ENCODE peak calls at places on chromosomes 7 and 10, in five cellular contexts. M, E, Y, D and G are unnamed samples.

GRCh38 chr10:119386666-119387065 is 155.9 kb downstream of the RGS10 start:
- DNase-seq in D (no peak), E (no peak), Y (no peak), M (no peak), G (no peak)

GRCh38 chr7:26348987-26349809 is 57.5 kb downstream of the SNX10 start:
- DNase-seq in M (no peak), D (no peak), E (no peak), Y (no peak), G (no peak)

GRCh38 chr7:4204530-4205165 is 477.4 kb upstream of the FOXK1 start:
- DNase-seq in E (no peak), Y (no peak), D (no peak), M (peak; percentile 14), G (no peak)

GRCh38 chr7:81515009-81515408 is 254.8 kb downstream of the HGF start:
- DNase-seq in D (no peak), E (no peak), Y (peak; percentile 49), M (no peak), G (no peak)

GRCh38 chr7:76257973-76258372 is 44.5 kb upstream of the HSPB1 start:
- DNase-seq in Y (no peak), E (no peak), M (no peak), D (no peak), G (no peak)

GRCh38 chr7:14332155-14332554 is 342.7 kb upstream of the ETV1 start:
- DNase-seq in E (no peak), D (peak; percentile 38), Y (peak; percentile 10), M (no peak), G (no peak)

GRCh38 chr7:116236020-116236630 is 25.8 kb downstream of the TES start:
- DNase-seq in E (no peak), Y (peak; percentile 65), M (no peak), D (no peak), G (no peak)

GRCh38 chr10:24897326-24897926 is 55.0 kb downstream of the PRTFDC1 start:
- DNase-seq in Y (peak; percentile 78), D (no peak), M (no peak), E (no peak), G (no peak)

GRCh38 chr10:12631216-12631615 is 281.9 kb downstream of the CAMK1D start:
- DNase-seq in M (no peak), E (no peak), Y (peak; percentile 10), D (no peak), G (no peak)

GRCh38 chr7:5514440-5515035 is 90.9 kb upstream of the TNRC18 start:
- DNase-seq in Y (peak; percentile 59), D (no peak), E (no peak), M (peak; percentile 78), G (no peak)

GRCh38 chr10:33459597-33459996 is 125.1 kb upstream of the NRP1 start:
- DNase-seq in Y (peak; percentile 28), D (no peak), E (no peak), M (no peak), G (no peak)

GRCh38 chr7:102063736-102064135 is 222.9 kb upstream of the SH2B2 start:
- DNase-seq in M (peak; percentile 56), E (peak; percentile 64), Y (peak; percentile 68), D (no peak), G (no peak)

GRCh38 chr10:93383562-93383981 is 98.6 kb downstream of the MYOF start:
- DNase-seq in E (no peak), Y (peak; percentile 98), M (no peak), D (no peak), G (peak; percentile 71)

GRCh38 chr7:26792573-26792972 is 71.8 kb downstream of the SKAP2 start:
- DNase-seq in E (no peak), M (no peak), Y (no peak), D (no peak), G (no peak)

GRCh38 chr7:40299097-40299496 is 164.3 kb downstream of the SUGCT start:
- DNase-seq in E (no peak), D (no peak), Y (peak; percentile 74), M (no peak), G (no peak)

GRCh38 chr7:88758355-88759215 is 915 bp upstream of the ZNF804B start:
- DNase-seq in M (no peak), E (no peak), D (peak; percentile 16), Y (no peak), G (no peak)
- H3K4me3 ChIP-seq in M (peak overlapping the region; percentile 29), E (no peak overlapping the region), D (peak overlapping the region; percentile 63), Y (no peak overlapping the region), G (peak overlapping the region; percentile 40)

GRCh38 chr10:74585231-74586087 is 240.9 kb upstream of the KAT6B start:
- DNase-seq in E (no peak), D (no peak), Y (peak; percentile 0), M (no peak), G (no peak)

GRCh38 chr10:74586088-74586585 is 240.3 kb upstream of the KAT6B start:
- DNase-seq in D (no peak), E (no peak), M (no peak), Y (peak; percentile 23), G (no peak)

GRCh38 chr10:74593470-74593869 is 232.9 kb upstream of the KAT6B start:
- DNase-seq in Y (peak; percentile 86), D (no peak), E (no peak), M (no peak), G (no peak)

GRCh38 chr10:74587109-74587508 is 239.3 kb upstream of the KAT6B start:
- DNase-seq in D (no peak), E (no peak), M (no peak), Y (no peak), G (no peak)

DNA sequence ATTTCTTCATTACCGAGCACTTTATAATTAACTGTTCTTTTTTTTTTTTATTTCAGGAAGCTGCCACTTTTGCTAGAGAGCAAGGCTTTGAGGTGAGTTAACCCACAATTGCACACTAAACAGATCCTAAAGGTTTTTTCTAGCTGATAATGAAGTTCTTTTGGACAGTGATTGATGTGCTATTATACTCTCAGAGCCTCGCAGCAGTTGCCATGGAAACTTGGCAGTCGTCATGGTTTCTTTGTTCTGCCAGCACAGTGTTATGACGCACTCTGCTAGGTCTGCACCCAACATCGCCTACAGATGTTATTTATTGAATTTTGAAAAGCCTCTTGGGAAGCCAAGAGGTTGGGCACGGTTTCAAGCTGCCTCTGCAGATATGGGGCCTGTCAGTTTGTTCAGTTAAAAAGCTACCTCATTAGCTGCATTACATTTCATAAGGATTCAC is 237.2 kb upstream of the KAT6B start:
- DNase-seq in E (peak; percentile 56), Y (peak; percentile 99), D (peak; percentile 91), M (peak; percentile 74), G (peak; percentile 93)
- H3K4me1 ChIP-seq in E (no peaks in the 10 kb centered on the region), Y (peaks cover 13% of the 10 kb centered on the region), D (peaks cover 87% of the 10 kb centered on the region), M (peaks cover 54% of the 10 kb centered on the region), G (peaks cover 12% of the 10 kb centered on the region)

GRCh38 chr7:139650429-139651100 is 127.1 kb downstream of the CLEC2L start:
- DNase-seq in Y (no peak), M (no peak), D (peak; percentile 42), E (no peak), G (no peak)
- H3K27ac ChIP-seq in Y (no peak overlapping the region), M (peak overlapping the region; percentile 51), D (peak overlapping the region; percentile 83), E (no peak overlapping the region), G (no peak overlapping the region)

GRCh38 chr10:43133196-43133808 is 4.9 kb upstream of the CSGALNACT2 start:
- DNase-seq in E (no peak), M (no peak), D (no peak), Y (no peak), G (no peak)
- H3K4me3 ChIP-seq in E (no peak overlapping the region), M (no peak overlapping the region), D (no peak overlapping the region), Y (no peak overlapping the region), G (no peak overlapping the region)

GRCh38 chr7:47332681-47333080 is 249.2 kb downstream of the TNS3 start:
- DNase-seq in M (no peak), Y (no peak), D (no peak), E (no peak), G (no peak)
- H3K4me1 ChIP-seq in M (peaks cover 77% of the 10 kb centered on the region), Y (peaks cover 52% of the 10 kb centered on the region), D (peaks cover 100% of the 10 kb centered on the region), E (no peaks in the 10 kb centered on the region), G (peaks cover 17% of the 10 kb centered on the region)